ENCODE peak calls at places on chromosome 6, in seven cellular contexts. D is fibroblast of lung, B is NB4, O is lower lobe of right lung, A is fibroblast of the aortic adventitia, H is HCT116, C is GM23338. K is an unnamed sample.

GRCh38 chr6:48474136-48474535 is 363.1 kb upstream of the PTCHD4 start:
- DNase-seq in C (no peak), A (no peak), D (peak), O (no peak), B (no peak), H (no peak), K (no peak)

GRCh38 chr6:89536230-89536629 is 102.3 kb downstream of the LYRM2 start:
- DNase-seq in A (no peak), D (no peak), O (no peak), H (no peak), C (peak), B (no peak), K (no peak)

GRCh38 chr6:148751233-148751632 is 4.4 kb downstream of the UST start:
- DNase-seq in D (no peak), C (no peak), H (no peak), A (no peak), O (no peak), B (no peak), K (no peak)

GRCh38 chr6:137829641-137830083 is 37.4 kb upstream of the TNFAIP3 start:
- DNase-seq in A (peak), D (no peak), B (no peak), H (no peak), C (no peak), O (no peak), K (no peak)

GRCh38 chr6:38282911-38283310 is 356.8 kb downstream of the BTBD9 start:
- DNase-seq in B (no peak), C (no peak), O (no peak), D (no peak), A (no peak), H (no peak), K (no peak)

GRCh38 chr6:75800133-75800532 is 51.1 kb downstream of the MYO6 start:
- DNase-seq in B (no peak), H (no peak), A (no peak), D (no peak), O (no peak), C (no peak), K (no peak)

GRCh38 chr6:20540683-20541082 is 6.4 kb downstream of the CDKAL1 start:
- DNase-seq in H (no peak), O (no peak), A (peak), C (no peak), B (no peak), D (peak), K (no peak)

GRCh38 chr6:74287932-74288331 is 591.9 kb downstream of the CD109 start:
- DNase-seq in B (no peak), O (no peak), C (no peak), D (no peak), A (no peak), H (no peak), K (no peak)

GRCh38 chr6:3644613-3645012 is 106.9 kb downstream of the PXDC1 start:
- DNase-seq in C (no peak), O (no peak), D (no peak), A (no peak), B (no peak), H (no peak), K (no peak)

GRCh38 chr6:52517502-52518278 is 59.2 kb downstream of the TRAM2 start:
- DNase-seq in C (peak), O (no peak), A (peak), D (peak), B (peak), H (peak), K (peak)

GRCh38 chr6:157124855-157125254 is 198.5 kb downstream of the TMEM242 start:
- DNase-seq in H (no peak), C (no peak), A (no peak), B (no peak), O (no peak), D (no peak), K (no peak)

GRCh38 chr6:143872211-143872610 is 7.9 kb downstream of the ZC2HC1B start:
- DNase-seq in H (no peak), D (peak), A (peak), C (no peak), O (no peak), B (no peak), K (no peak)

GRCh38 chr6:49336514-49337131 is 126.4 kb downstream of the MMUT start:
- DNase-seq in B (peak), O (no peak), A (peak), H (no peak), D (peak), C (peak), K (no peak)

GRCh38 chr6:53805725-53806124 is 10.9 kb downstream of the LRRC1 start:
- DNase-seq in D (no peak), O (no peak), H (no peak), C (no peak), B (no peak), A (no peak), K (no peak)

GRCh38 chr6:43107344-43108062 is 31.4 kb downstream of the PTK7 start:
- DNase-seq in B (no peak), D (no peak), C (no peak), A (no peak), H (no peak), O (no peak), K (no peak)

GRCh38 chr6:146410851-146411595 is 132.6 kb upstream of the RAB32 start:
- DNase-seq in H (no peak), B (no peak), A (peak), D (no peak), O (no peak), C (no peak), K (no peak)

GRCh38 chr6:37538107-37538506 is 38.4 kb upstream of the CCDC167 start:
- DNase-seq in H (peak), B (peak), O (no peak), A (no peak), D (no peak), C (peak), K (no peak)

GRCh38 chr6:11230158-11231107 is 2.0 kb downstream of the NEDD9 start:
- DNase-seq in B (no peak), H (no peak), O (no peak), A (no peak), C (no peak), D (no peak), K (no peak)

GRCh38 chr6:33162471-33162870 is 29.8 kb downstream of the COL11A2 start:
- DNase-seq in B (peak), D (no peak), A (no peak), C (no peak), O (no peak), H (no peak), K (no peak)
- TF ChIP-seq CTCF in B (no peak), D (no peak), A (no peak), C (no peak), O (no peak), H (no peak), K (no peak)

DNA sequence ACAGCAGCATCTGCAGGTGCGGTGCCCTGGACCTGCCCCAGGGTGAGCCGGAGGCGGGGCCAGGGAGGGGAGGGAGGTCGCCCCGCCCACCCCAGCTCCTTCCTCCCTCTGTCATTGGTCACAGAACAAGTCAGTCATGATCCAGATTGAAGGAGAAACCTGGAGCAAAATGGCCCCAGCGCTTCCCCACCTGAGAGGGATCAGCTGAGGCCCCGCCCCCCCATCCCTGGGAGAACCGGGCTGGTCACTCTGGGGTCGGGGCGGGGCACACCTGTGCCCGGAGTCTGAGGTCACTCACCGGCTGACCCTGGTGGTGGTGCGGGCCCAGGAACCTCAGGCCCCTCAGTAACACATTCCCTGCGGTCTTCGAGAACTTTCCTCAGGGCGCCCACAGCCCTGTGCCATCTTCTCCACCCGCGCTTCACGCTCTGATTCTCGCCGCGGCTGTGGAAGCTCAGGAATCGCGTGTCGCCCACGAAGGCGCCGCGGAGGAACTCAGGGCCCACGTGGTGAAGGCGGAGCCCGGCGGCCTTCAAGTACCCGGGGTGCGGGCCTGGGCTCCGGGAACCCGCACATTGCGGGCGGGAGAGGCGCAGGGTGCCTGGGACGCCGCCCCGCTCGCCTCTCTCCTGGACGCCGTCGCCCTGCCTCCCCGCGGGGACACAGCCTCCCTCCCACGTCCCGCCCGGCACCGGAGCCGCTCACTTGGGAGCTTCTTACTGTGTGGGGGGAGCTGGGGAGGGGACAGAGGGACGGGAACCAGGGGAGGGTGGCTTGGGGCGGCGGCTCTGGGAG is 36.4 kb upstream of the HLA-C start:
- DNase-seq in D (no peak), C (peak), A (no peak), O (peak), H (no peak), B (no peak), K (no peak)
- H3K4me3 ChIP-seq in D (no peak), C (peak), A (no peak), O (peak), H (no peak), B (no peak), K (no peak)

GRCh38 chr6:114690625-114691024 is 347.8 kb upstream of the HS3ST5 start:
- DNase-seq in H (no peak), A (no peak), O (no peak), D (no peak), C (peak), B (peak), K (no peak)
- TF ChIP-seq CTCF in H (peak), A (no peak), O (no peak), D (no peak), C (peak), B (no peak), K (no peak)

GRCh38 chr6:132020138-132020551 is 69.0 kb upstream of the CCN2 start:
- DNase-seq in C (no peak), A (peak), B (no peak), D (peak), O (peak), H (no peak), K (no peak)

GRCh38 chr6:132021552-132022375 is 70.6 kb upstream of the CCN2 start:
- DNase-seq in A (no peak), B (no peak), O (no peak), D (no peak), H (no peak), C (no peak), K (no peak)

GRCh38 chr6:132023490-132023889 is 72.3 kb upstream of the CCN2 start:
- DNase-seq in B (no peak), H (peak), A (no peak), O (no peak), C (peak), D (no peak), K (no peak)

GRCh38 chr6:132025468-132025867 is 74.3 kb upstream of the CCN2 start:
- DNase-seq in D (no peak), A (no peak), O (no peak), H (no peak), C (peak), B (no peak), K (no peak)
- H3K4me3 ChIP-seq in D (no peak), A (no peak), O (no peak), H (no peak), C (no peak), B (no peak), K (no peak)

GRCh38 chr6:2111162-2111677 is 134.2 kb downstream of the GMDS start:
- DNase-seq in A (peak), H (peak), O (no peak), D (peak), C (no peak), B (no peak), K (peak)
- TF ChIP-seq CTCF in A (no peak), H (no peak), O (no peak), D (no peak), C (no peak), B (no peak), K (no peak)

GRCh38 chr6:127120787-127121636 is 2.5 kb downstream of the RSPO3 start:
- DNase-seq in B (peak), A (peak), O (peak), C (peak), H (peak), D (peak), K (peak)

GRCh38 chr6:127119361-127120108 is 1.1 kb downstream of the RSPO3 start:
- DNase-seq in B (peak), A (peak), C (peak), D (no peak), H (no peak), O (peak), K (no peak)

GRCh38 chr6:127120109-127120786 is 1.8 kb downstream of the RSPO3 start:
- DNase-seq in C (peak), D (no peak), B (no peak), O (peak), A (no peak), H (no peak), K (no peak)

GRCh38 chr6:127124196-127124595 is 5.7 kb downstream of the RSPO3 start:
- DNase-seq in A (no peak), O (no peak), H (no peak), B (no peak), C (no peak), D (no peak), K (no peak)

DNA sequence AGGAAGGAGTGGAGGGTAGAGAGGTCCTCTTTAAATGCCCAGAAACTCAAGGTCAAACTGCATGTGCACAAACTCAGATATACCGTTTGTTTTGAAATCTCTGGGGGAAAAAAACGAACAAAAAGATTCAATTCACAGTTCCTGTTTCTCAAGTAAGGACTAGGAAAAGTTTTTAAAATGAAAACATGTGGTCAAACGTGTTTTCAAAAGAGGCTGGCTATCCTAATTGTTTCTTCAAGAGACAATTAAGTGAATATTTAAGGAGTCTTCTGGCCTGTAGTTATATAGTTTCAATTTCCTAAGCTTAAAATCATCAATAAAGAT is 3.1 kb downstream of the RSPO3 start:
- DNase-seq in D (no peak), O (no peak), C (no peak), H (no peak), B (no peak), A (no peak), K (no peak)
- H3K4me3 ChIP-seq in D (no peak), O (no peak), C (no peak), H (no peak), B (no peak), A (no peak), K (no peak)

GRCh38 chr6:80341330-80341729 is 234.9 kb downstream of the BCKDHB start:
- DNase-seq in B (no peak), H (no peak), D (peak), A (peak), C (no peak), O (no peak), K (no peak)

GRCh38 chr6:80336906-80337305 is 230.4 kb downstream of the BCKDHB start:
- DNase-seq in D (no peak), C (no peak), O (no peak), H (no peak), A (no peak), B (no peak), K (no peak)

GRCh38 chr6:80335061-80335660 is 228.7 kb downstream of the BCKDHB start:
- DNase-seq in H (no peak), O (no peak), C (no peak), A (peak), D (peak), B (no peak), K (no peak)

GRCh38 chr6:80333342-80333741 is 226.9 kb downstream of the BCKDHB start:
- DNase-seq in C (no peak), O (no peak), A (no peak), D (no peak), B (no peak), H (no peak), K (no peak)

GRCh38 chr6:80338201-80338836 is 231.8 kb downstream of the BCKDHB start:
- DNase-seq in A (peak), C (peak), O (peak), B (peak), H (peak), D (peak), K (no peak)
- TF ChIP-seq CTCF in A (peak), C (peak), O (peak), B (peak), H (peak), D (peak), K (peak)

GRCh38 chr6:56938634-56939294 is 16.1 kb upstream of the BEND6 start:
- DNase-seq in A (peak), O (no peak), H (peak), B (peak), D (peak), C (no peak), K (peak)
- H3K4me3 ChIP-seq in A (no peak), O (no peak), H (peak), B (no peak), D (no peak), C (no peak), K (no peak)

GRCh38 chr6:31068738-31069340 is 43.5 kb downstream of the C6orf15 start:
- DNase-seq in A (peak), C (peak), B (peak), O (peak), H (peak), D (peak), K (peak)
- TF ChIP-seq CTCF in A (peak), C (peak), B (peak), O (peak), H (peak), D (peak), K (peak)

GRCh38 chr6:135851442-135852271 is at the start of gene PDE7B:
- DNase-seq in A (peak), O (peak), B (peak), C (peak), D (peak), H (no peak), K (peak)
- H3K4me3 ChIP-seq in A (peak), O (peak), B (peak), C (no peak), D (peak), H (no peak), K (peak)

K was measured in astrocyte of the cerebellum.